ENCODE peak calls at places on chromosomes 13 and 19, in seven cellular contexts. T is Panc1; V is left lung; M is RWPE2; P is right lobe of liver; Q is activated T-cell treated with anti-CD3 and anti-CD28 coated beads, Interleukin-2, amount 50 U/mL, for 4 hours; K is T-helper 17 cell. L is an unnamed sample.

GRCh38 chr13:111354789-111355188 is 34.3 kb downstream of the TEX29 start:
- ATAC-seq in T (no peak), V (no peak), M (no peak), P (no peak), Q (no peak), K (no peak), L (no peak)

GRCh38 chr19:42282036-42282762 is 13.1 kb downstream of the CIC start:
- ATAC-seq in T (no peak), V (no peak), M (no peak), P (no peak), Q (no peak), K (no peak), L (no peak)

GRCh38 chr19:16938211-16938610 is 49.4 kb downstream of the F2RL3 start:
- ATAC-seq in T (no peak), V (no peak), M (no peak), P (no peak), Q (no peak), K (no peak), L (no peak)

GRCh38 chr19:34226036-34226435 is 28.3 kb upstream of the GARRE1 start:
- ATAC-seq in T (no peak), V (no peak), M (no peak), P (no peak), Q (peak; percentile 79), K (peak; percentile 40), L (no peak)

GRCh38 chr19:5308471-5309437 is 31.9 kb downstream of the PTPRS start:
- ATAC-seq in T (peak; percentile 78), V (peak; percentile 77), M (peak; percentile 75), P (peak; percentile 32), Q (no peak), K (no peak), L (peak; percentile 92)

GRCh38 chr19:4581381-4582111 is 22.1 kb upstream of the SEMA6B start:
- ATAC-seq in T (peak; percentile 36), V (no peak), M (no peak), P (no peak), Q (peak; percentile 44), K (no peak), L (no peak)

GRCh38 chr19:18587561-18587960 is 1.0 kb upstream of the REX1BD start:
- ATAC-seq in T (no peak), V (no peak), M (no peak), P (no peak), Q (no peak), K (no peak), L (no peak)

GRCh38 chr19:45322311-45322710 is 364 bp downstream of the CKM start:
- ATAC-seq in T (no peak), V (no peak), M (no peak), P (no peak), Q (no peak), K (no peak), L (no peak)

GRCh38 chr13:24251525-24251924 is 57.9 kb upstream of the C1QTNF9 start:
- ATAC-seq in T (no peak), V (no peak), M (no peak), P (peak; percentile 26), Q (peak; percentile 92), K (peak; percentile 83), L (no peak)

GRCh38 chr19:10701955-10702307 is 692 bp downstream of the QTRT1 start:
- ATAC-seq in T (peak; percentile 47), V (peak; percentile 29), M (peak; percentile 30), P (peak; percentile 38), Q (peak; percentile 28), K (peak; percentile 17), L (peak; percentile 8)

GRCh38 chr13:79385694-79386093 is 20.4 kb downstream of the RBM26 start:
- ATAC-seq in T (no peak), V (peak; percentile 71), M (peak; percentile 85), P (peak; percentile 23), Q (peak; percentile 73), K (peak; percentile 63), L (no peak)

GRCh38 chr19:18161691-18162039 is 8.7 kb downstream of the PIK3R2 start:
- ATAC-seq in T (no peak), V (no peak), M (no peak), P (peak; percentile 3), Q (no peak), K (no peak), L (peak; percentile 19)

GRCh38 chr13:110138009-110138699 is 168.8 kb downstream of the COL4A1 start:
- ATAC-seq in T (peak; percentile 77), V (peak; percentile 90), M (peak; percentile 83), P (peak; percentile 80), Q (peak; percentile 89), K (peak; percentile 85), L (peak; percentile 87)

GRCh38 chr13:48476674-48477073 is 56.2 kb downstream of the RCBTB2 start:
- ATAC-seq in T (no peak), V (no peak), M (no peak), P (no peak), Q (no peak), K (no peak), L (no peak)

GRCh38 chr13:37869756-37870488 is at the start of gene TRPC4:
- ATAC-seq in T (peak; percentile 86), V (peak; percentile 68), M (peak; percentile 76), P (peak; percentile 43), Q (no peak), K (no peak), L (peak; percentile 43)

GRCh38 chr19:21611659-21612402 is 106.4 kb downstream of the ZNF429 start:
- ATAC-seq in T (no peak), V (no peak), M (no peak), P (no peak), Q (no peak), K (no peak), L (no peak)

GRCh38 chr13:81171065-81171647 is 830.2 kb upstream of the SPRY2 start:
- ATAC-seq in T (no peak), V (peak; percentile 32), M (no peak), P (peak; percentile 32), Q (no peak), K (no peak), L (no peak)

L was measured in gastroesophageal sphincter.